ENCODE peak calls at places on chromosomes 11 and 22, in eight cellular contexts. X is HFF-Myc, A is upper lobe of right lung, H is A549, T is adrenal gland, G is AG04449, F is body of pancreas, U is suprapubic skin. Z is an unnamed sample.

GRCh38 chr11:95412074-95412473 is 181.1 kb upstream of the SESN3 start:
- DNase-seq in F (no peak), T (no peak), U (no peak), G (no peak), H (no peak), X (no peak), A (no peak), Z (no peak)

GRCh38 chr11:65390099-65390941 is 3.9 kb downstream of the FRMD8 start:
- DNase-seq in X (no peak), U (no peak), H (no peak), G (no peak), F (no peak), A (peak; percentile 63), T (peak; percentile 43), Z (no peak)

GRCh38 chr11:18080451-18080850 is 25.4 kb downstream of the SAAL1 start:
- DNase-seq in U (no peak), A (no peak), G (no peak), X (no peak), T (no peak), H (no peak), F (no peak), Z (no peak)

GRCh38 chr11:12066799-12067508 is 43.4 kb upstream of the MICAL2 start:
- DNase-seq in X (peak; percentile 66), H (no peak), U (peak; percentile 68), F (no peak), A (peak; percentile 79), T (no peak), G (no peak), Z (no peak)

GRCh38 chr11:8720868-8721739 is 38.5 kb downstream of the RPL27A start:
- DNase-seq in H (no peak), X (no peak), A (no peak), T (no peak), G (no peak), F (peak; percentile 52), U (no peak), Z (no peak)

GRCh38 chr11:103085758-103086365 is 6.1 kb downstream of the DCUN1D5 start:
- DNase-seq in H (no peak), X (no peak), A (no peak), T (no peak), G (peak; percentile 10), F (no peak), U (no peak), Z (no peak)

GRCh38 chr22:31870890-31871289 is 73.4 kb upstream of the YWHAH start:
- DNase-seq in A (no peak), F (peak; percentile 8), U (no peak), T (no peak), H (peak; percentile 68), G (peak; percentile 7), X (no peak), Z (peak; percentile 83)

GRCh38 chr11:132576706-132577105 is 955.6 kb downstream of the OPCML start:
- DNase-seq in H (no peak), T (peak; percentile 27), X (peak; percentile 4), U (no peak), G (peak; percentile 96), A (no peak), F (no peak), Z (no peak)

GRCh38 chr11:74319139-74319538 is 7.7 kb upstream of the P4HA3 start:
- DNase-seq in H (no peak), G (peak; percentile 75), T (peak; percentile 38), F (no peak), A (no peak), U (no peak), X (peak; percentile 67), Z (no peak)

GRCh38 chr22:31093956-31094622 is 13.0 kb downstream of the SMTN start:
- DNase-seq in F (peak; percentile 80), X (no peak), U (no peak), G (no peak), T (no peak), H (no peak), A (no peak), Z (peak; percentile 59)

GRCh38 chr11:67288452-67289225 is 464 bp upstream of the ANKRD13D start:
- DNase-seq in X (peak; percentile 35), A (peak; percentile 96), U (peak; percentile 94), T (peak; percentile 90), F (peak; percentile 83), G (peak; percentile 59), H (peak; percentile 83), Z (no peak)

GRCh38 chr11:46026616-46027293 is 94.5 kb downstream of the PHF21A start:
- DNase-seq in G (no peak), X (no peak), U (no peak), T (no peak), A (no peak), H (no peak), F (no peak), Z (no peak)

GRCh38 chr22:48577014-48577690 is 1250.5 kb downstream of the BRD1 start:
- DNase-seq in T (no peak), U (no peak), G (no peak), F (no peak), H (no peak), X (no peak), A (no peak), Z (no peak)
- TF ChIP-seq CTCF in T (no peak), U (no peak), G (no peak), F (no peak), H (no peak), X (no peak), A (no peak), Z (peak; percentile 23)

GRCh38 chr11:124935548-124936514 is at the start of gene HEPACAM:
- DNase-seq in G (no peak), A (no peak), F (no peak), U (no peak), H (no peak), T (no peak), X (no peak), Z (no peak)

GRCh38 chr11:124938206-124938765 is 2.4 kb upstream of the HEPACAM start:
- DNase-seq in A (no peak), T (no peak), F (no peak), X (no peak), H (no peak), G (no peak), U (no peak), Z (no peak)

GRCh38 chr11:124938970-124939369 is 3.1 kb upstream of the HEPACAM start:
- DNase-seq in H (no peak), T (no peak), F (no peak), X (no peak), A (no peak), U (no peak), G (no peak), Z (no peak)

GRCh38 chr11:124937336-124937935 is 1.6 kb upstream of the HEPACAM start:
- DNase-seq in T (no peak), X (no peak), G (no peak), H (no peak), A (no peak), U (no peak), F (no peak), Z (no peak)

DNA sequence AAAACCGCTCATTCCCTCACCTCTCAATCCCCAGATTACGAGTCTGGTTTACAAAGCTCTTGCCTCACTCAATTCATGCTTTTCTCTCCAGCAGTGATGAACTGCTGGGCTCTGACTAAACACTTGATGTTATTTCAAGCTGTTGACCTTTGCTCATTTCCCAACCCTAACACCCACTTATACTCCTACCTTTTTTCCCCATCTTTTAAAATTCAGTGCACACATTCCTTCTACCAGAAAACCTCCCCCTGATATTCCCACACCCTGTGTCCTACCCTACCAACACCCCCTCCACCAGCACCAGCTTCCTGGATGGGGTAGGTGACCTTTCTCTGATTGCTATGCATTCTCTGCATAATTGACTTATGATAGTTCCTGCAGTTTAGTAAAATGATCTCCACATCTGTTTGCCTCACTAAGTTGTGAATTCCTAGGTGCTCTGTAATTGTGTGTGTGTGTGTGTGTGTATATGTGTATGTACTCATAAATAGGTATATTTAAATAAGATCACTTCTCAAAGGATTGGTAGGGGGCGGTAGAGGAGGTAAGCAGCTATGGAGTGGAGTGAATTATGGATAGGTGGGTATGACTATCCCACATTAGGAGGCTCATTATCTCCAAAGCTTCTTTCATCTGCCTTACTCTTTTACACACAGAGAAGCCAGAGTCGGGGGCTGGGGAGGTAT is 842 bp downstream of the HEPACAM start:
- DNase-seq in H (no peak), A (no peak), G (peak; percentile 72), X (peak; percentile 53), U (no peak), F (no peak), T (no peak), Z (no peak)
- TF ChIP-seq CTCF in H (no peak), A (no peak), G (no peak), X (peak; percentile 16), U (no peak), F (no peak), T (no peak), Z (no peak)

GRCh38 chr11:86459682-86460460 is 85.2 kb downstream of the CCDC81 start:
- DNase-seq in H (peak; percentile 71), X (peak; percentile 71), A (no peak), T (peak; percentile 85), G (peak; percentile 74), F (peak; percentile 75), U (no peak), Z (peak; percentile 88)
- TF ChIP-seq CTCF in H (no peak), X (no peak), A (no peak), T (no peak), G (no peak), F (no peak), U (no peak), Z (no peak)

DNA sequence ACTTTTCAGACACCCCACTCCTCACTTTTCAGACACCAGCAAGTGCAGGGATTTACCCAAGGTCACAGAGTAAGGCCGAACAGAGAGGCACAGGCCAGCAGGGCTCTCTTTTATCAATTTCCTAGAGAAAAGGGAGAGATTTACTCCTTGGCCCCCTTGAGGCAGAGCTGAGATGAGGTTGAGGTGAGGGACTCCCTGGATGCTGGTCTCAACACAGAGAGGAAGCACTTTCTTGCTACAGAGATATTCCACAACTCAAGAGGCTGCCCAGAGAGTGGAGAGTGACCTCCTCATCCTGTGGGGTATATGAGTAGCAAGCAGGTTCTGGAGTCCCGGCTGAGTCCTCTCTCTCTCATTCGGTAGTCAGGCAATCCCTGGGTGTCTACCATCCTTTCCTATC is 2.0 kb upstream of the ARHGEF17 start:
- DNase-seq in A (no peak), F (no peak), T (no peak), G (no peak), X (no peak), H (peak; percentile 43), U (no peak), Z (no peak)
- TF ChIP-seq CTCF in A (no peak), F (no peak), T (no peak), G (no peak), X (no peak), H (no peak), U (no peak), Z (no peak)

DNA sequence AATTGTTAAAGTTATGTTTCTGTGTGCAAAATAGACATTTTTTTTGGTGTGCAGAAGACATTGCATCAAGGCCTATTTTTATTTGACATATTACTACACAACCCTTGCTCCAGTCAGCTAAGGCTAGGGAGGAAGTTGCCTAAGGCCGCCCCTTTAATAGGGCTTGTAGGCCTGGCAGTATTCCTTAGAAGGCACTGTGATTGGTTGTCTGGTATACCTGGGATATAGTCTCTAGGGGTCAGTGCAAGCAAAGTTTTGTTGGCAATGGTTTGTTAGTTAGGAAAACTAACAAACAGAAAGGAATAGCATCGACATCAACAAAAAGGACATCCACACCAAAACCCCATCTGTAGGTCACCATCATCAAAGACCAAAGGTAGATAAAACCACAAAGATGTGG is 16.9 kb downstream of the CCDC15 start:
- DNase-seq in T (no peak), F (no peak), X (no peak), H (no peak), A (no peak), U (no peak), G (no peak), Z (no peak)
- TF ChIP-seq CTCF in T (no peak), F (no peak), X (no peak), H (no peak), A (no peak), U (no peak), G (no peak), Z (peak; percentile 41)